ENCODE peak calls at places on chromosomes 16 and 17, in eight cellular contexts. O is A549; W is CD4-positive, CD25-positive, alpha-beta regulatory T cell; F is neuronal stem cell; Q is dorsolateral prefrontal cortex; A is GM23338; R is SK-N-MC; K is H9. M is an unnamed sample.

GRCh38 chr16:30354423-30355143 is 525 bp downstream of the CD2BP2 start:
- DNase-seq in O (no peak), W (no peak), F (no peak), Q (no peak), A (peak), R (no peak), K (no peak), M (no peak)

GRCh38 chr17:31327534-31328526 is 6.4 kb upstream of the EVI2A start:
- DNase-seq in O (peak), W (no peak), F (no peak), Q (no peak), A (no peak), R (no peak), K (no peak), M (no peak)

GRCh38 chr16:4216631-4217030 is 25.2 kb downstream of the SRL start:
- DNase-seq in O (no peak), W (no peak), F (no peak), Q (no peak), A (no peak), R (no peak), K (no peak), M (no peak)

GRCh38 chr16:48123104-48123788 is 32.5 kb downstream of the ABCC12 start:
- DNase-seq in O (peak), W (no peak), F (no peak), Q (no peak), A (no peak), R (no peak), K (no peak), M (peak)

GRCh38 chr16:74898667-74899066 is 86.3 kb downstream of the WDR59 start:
- DNase-seq in O (no peak), W (no peak), F (no peak), Q (no peak), A (no peak), R (no peak), K (no peak), M (no peak)

GRCh38 chr16:75377971-75378386 is 55.3 kb downstream of the CFDP1 start:
- DNase-seq in O (peak), W (no peak), F (peak), Q (no peak), A (peak), R (no peak), K (peak), M (peak)

GRCh38 chr16:86761117-86761971 is 183.0 kb downstream of the FOXL1 start:
- DNase-seq in O (peak), W (no peak), F (peak), Q (no peak), A (peak), R (no peak), K (peak), M (no peak)

GRCh38 chr17:16398270-16399267 is 16.8 kb upstream of the TRPV2 start:
- DNase-seq in O (no peak), W (no peak), F (no peak), Q (no peak), A (no peak), R (no peak), K (no peak), M (peak)

GRCh38 chr17:77320501-77321256 is 179.9 kb downstream of the SEC14L1 start:
- DNase-seq in O (peak), W (no peak), F (no peak), Q (peak), A (no peak), R (no peak), K (no peak), M (no peak)

GRCh38 chr16:2857451-2858244 is at the start of gene PRSS22:
- DNase-seq in O (no peak), W (no peak), F (no peak), Q (no peak), A (peak), R (no peak), K (peak), M (no peak)

GRCh38 chr17:731943-732787 is at the start of gene TLCD3A:
- DNase-seq in O (peak), W (peak), F (no peak), Q (peak), A (peak), R (no peak), K (peak), M (no peak)

GRCh38 chr17:50171371-50172071 is 5.7 kb downstream of the SGCA start:
- DNase-seq in O (no peak), W (no peak), F (no peak), Q (no peak), A (no peak), R (no peak), K (no peak), M (no peak)

GRCh38 chr17:33674685-33675084 is 381.6 kb upstream of the ASIC2 start:
- DNase-seq in O (peak), W (peak), F (peak), Q (peak), A (peak), R (peak), K (peak), M (no peak)

GRCh38 chr17:57397402-57397801 is 141.1 kb downstream of the MSI2 start:
- DNase-seq in O (no peak), W (no peak), F (no peak), Q (no peak), A (no peak), R (no peak), K (no peak), M (no peak)

GRCh38 chr16:60432472-60432871 is 1603.8 kb downstream of the CDH8 start:
- DNase-seq in O (no peak), W (no peak), F (no peak), Q (no peak), A (no peak), R (no peak), K (no peak), M (no peak)

GRCh38 chr16:23408242-23409201 is 44.5 kb downstream of the COG7 start:
- DNase-seq in O (peak), W (no peak), F (peak), Q (peak), A (peak), R (no peak), K (no peak), M (no peak)
- H3K27ac ChIP-seq in O (no peak), W (no peak), F (peak), Q (peak), A (peak), R (peak), K (no peak), M (no peak)

DNA sequence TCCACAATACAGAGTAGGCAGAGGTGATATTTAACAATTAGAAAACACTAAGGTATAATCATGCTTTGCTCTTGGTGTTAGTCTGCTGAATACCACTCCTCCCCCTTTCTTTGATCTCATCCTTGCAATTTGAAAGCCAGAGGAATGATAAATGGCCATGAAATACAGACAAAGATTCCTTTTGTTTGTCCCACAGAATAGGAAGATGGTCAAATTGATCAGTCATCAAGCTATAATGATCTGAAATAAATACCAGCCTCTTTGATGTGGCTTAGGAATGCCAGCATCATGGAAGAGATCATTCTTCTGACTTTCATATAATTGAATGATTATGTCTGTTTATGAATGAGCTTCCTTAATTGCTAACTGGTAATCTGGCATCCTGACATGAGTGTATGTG is 1541.7 kb upstream of the CDH8 start:
- DNase-seq in O (no peak), W (no peak), F (no peak), Q (no peak), A (peak), R (no peak), K (no peak), M (no peak)
- H3K27ac ChIP-seq in O (no peak), W (no peak), F (no peak), Q (no peak), A (no peak), R (no peak), K (no peak), M (no peak)

GRCh38 chr17:18248300-18248731 is 10.2 kb downstream of the FLII start:
- DNase-seq in O (peak), W (peak), F (no peak), Q (peak), A (peak), R (no peak), K (peak), M (no peak)
- H3K27ac ChIP-seq in O (peak), W (no peak), F (no peak), Q (peak), A (peak), R (no peak), K (no peak), M (peak)

GRCh38 chr16:58497935-58498334 is 2.0 kb upstream of the NDRG4 start:
- DNase-seq in O (no peak), W (no peak), F (no peak), Q (no peak), A (no peak), R (no peak), K (no peak), M (no peak)
- H3K27ac ChIP-seq in O (no peak), W (no peak), F (no peak), Q (peak), A (no peak), R (no peak), K (no peak), M (no peak)

GRCh38 chr16:89343501-89344291 is 126.2 kb downstream of the ZNF778 start:
- DNase-seq in O (no peak), W (no peak), F (no peak), Q (peak), A (no peak), R (no peak), K (no peak), M (no peak)
- H3K27ac ChIP-seq in O (no peak), W (no peak), F (peak), Q (peak), A (peak), R (no peak), K (no peak), M (peak)

GRCh38 chr17:48995332-48995870 is 1.8 kb upstream of the IGF2BP1 start:
- DNase-seq in O (peak), W (no peak), F (peak), Q (no peak), A (peak), R (no peak), K (peak), M (no peak)
- H3K27ac ChIP-seq in O (peak), W (no peak), F (peak), Q (no peak), A (peak), R (peak), K (peak), M (no peak)